ENCODE peak calls at places on chromosomes 7 and 10, in five cellular contexts. U is tibial artery, P is AG04450, Q is AG09309, J is cardiac muscle cell. W is an unnamed sample.

GRCh38 chr10:54797636-54798395 is 3.2 kb downstream of the PCDH15 start:
- DNase-seq in Q (no peak), J (peak; percentile 0), U (no peak), P (no peak), W (peak; percentile 38)

GRCh38 chr7:3910041-3910440 is 609.0 kb downstream of the SDK1 start:
- DNase-seq in J (no peak), Q (no peak), U (no peak), P (no peak), W (peak; percentile 40)

GRCh38 chr7:156308976-156309620 is 331.5 kb upstream of the RNF32 start:
- DNase-seq in J (no peak), Q (no peak), P (no peak), U (no peak), W (no peak)

GRCh38 chr10:93947055-93947454 is 46.7 kb upstream of the PLCE1 start:
- DNase-seq in J (peak; percentile 82), P (peak; percentile 60), Q (peak; percentile 27), U (no peak), W (peak; percentile 86)

GRCh38 chr7:99380032-99380822 is 5.7 kb downstream of the ARPC1B start:
- DNase-seq in J (peak; percentile 74), Q (no peak), P (no peak), U (no peak), W (peak; percentile 22)

GRCh38 chr10:8674230-8674629 is 619.7 kb downstream of the GATA3 start:
- DNase-seq in P (no peak), J (no peak), Q (no peak), U (no peak), W (no peak)

GRCh38 chr7:113099284-113099919 is 12.8 kb upstream of the GPR85 start:
- DNase-seq in P (no peak), Q (no peak), J (peak; percentile 6), U (no peak), W (no peak)

GRCh38 chr7:93092757-93093370 is 24.9 kb downstream of the SAMD9 start:
- DNase-seq in J (peak; percentile 68), Q (peak; percentile 29), P (peak; percentile 34), U (no peak), W (peak; percentile 41)

GRCh38 chr7:89133819-89134218 is 338.3 kb upstream of the TEX47 start:
- DNase-seq in Q (no peak), J (no peak), U (no peak), P (no peak), W (no peak)

GRCh38 chr7:150385240-150385830 is 6.2 kb downstream of the ZNF775 start:
- DNase-seq in J (no peak), Q (no peak), U (no peak), P (no peak), W (no peak)

GRCh38 chr7:125611582-125611981 is 682.0 kb upstream of the POT1 start:
- DNase-seq in U (no peak), P (no peak), J (no peak), Q (no peak), W (no peak)

GRCh38 chr7:74069790-74070618 is 13.6 kb upstream of the LIMK1 start:
- DNase-seq in J (no peak), U (no peak), Q (no peak), P (no peak), W (no peak)

GRCh38 chr7:130881799-130882141 is 147.8 kb upstream of the KLF14 start:
- DNase-seq in U (no peak), J (no peak), P (no peak), Q (no peak), W (no peak)

GRCh38 chr10:132066186-132066585 is 440 bp downstream of the JAKMIP3 start:
- DNase-seq in P (no peak), Q (no peak), J (peak; percentile 23), U (no peak), W (no peak)

GRCh38 chr7:107167483-107168232 is 1.1 kb upstream of the HBP1 start:
- DNase-seq in Q (peak; percentile 57), J (peak; percentile 93), U (no peak), P (peak; percentile 61), W (peak; percentile 91)

GRCh38 chr7:18151419-18151818 is 123.8 kb upstream of the PRPS1L1 start:
- DNase-seq in U (no peak), Q (no peak), J (no peak), P (no peak), W (no peak)

GRCh38 chr7:148838905-148839304 is 45.2 kb downstream of the EZH2 start:
- DNase-seq in P (no peak), Q (no peak), J (no peak), U (no peak), W (no peak)

GRCh38 chr7:17849504-17849903 is 90.8 kb downstream of the SNX13 start:
- DNase-seq in P (peak; percentile 18), U (no peak), J (peak; percentile 41), Q (no peak), W (peak; percentile 73)

GRCh38 chr10:124403548-124403947 is 15.2 kb downstream of the OAT start:
- DNase-seq in U (no peak), Q (peak; percentile 47), J (peak; percentile 89), P (peak; percentile 45), W (peak; percentile 89)

GRCh38 chr7:13821152-13821787 is 168.2 kb downstream of the ETV1 start:
- DNase-seq in U (no peak), Q (peak; percentile 31), P (no peak), J (no peak), W (peak; percentile 70)

GRCh38 chr10:16297069-16297468 is 139.7 kb upstream of the PTER start:
- DNase-seq in J (no peak), P (no peak), U (no peak), Q (no peak), W (no peak)

GRCh38 chr10:29849434-29849833 is 210.0 kb downstream of the JCAD start:
- DNase-seq in P (peak; percentile 82), Q (peak; percentile 41), J (peak; percentile 94), U (no peak), W (peak; percentile 93)
- H3K4me3 ChIP-seq in P (peak overlapping the region; percentile 55), Q (peak overlapping the region; percentile 11), J (no peak overlapping the region), U (peak overlapping the region; percentile 17), W (no peak overlapping the region)

DNA sequence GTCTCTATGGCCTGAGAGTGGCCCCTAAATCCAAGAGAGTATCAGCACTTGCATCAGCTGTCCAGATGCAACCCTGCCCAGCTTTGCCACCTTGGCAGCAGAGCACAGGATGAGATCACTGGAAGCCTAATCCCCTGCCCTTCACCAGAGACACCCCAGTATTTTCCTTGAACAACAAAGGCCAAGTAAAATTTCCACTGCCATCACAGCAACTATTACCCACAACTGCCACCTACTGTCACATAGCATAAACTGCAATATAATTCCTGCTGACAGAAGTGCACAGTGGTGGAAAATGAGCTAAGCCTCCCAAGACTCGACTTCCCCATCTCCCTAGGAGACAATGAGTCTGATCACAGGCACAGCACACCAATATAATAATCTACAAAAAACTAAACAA is 462.8 kb upstream of the ZWINT start:
- DNase-seq in U (no peak), J (no peak), Q (no peak), P (no peak), W (no peak)
- TF ChIP-seq CTCF in U (no peak), J (no peak), Q (peak; percentile 10), P (no peak), W (peak; percentile 9)

GRCh38 chr10:58870070-58870469 is 306.4 kb upstream of the PHYHIPL start:
- DNase-seq in P (no peak), Q (no peak), U (no peak), J (no peak), W (no peak)

GRCh38 chr10:58873161-58873560 is 303.3 kb upstream of the PHYHIPL start:
- DNase-seq in P (no peak), U (no peak), J (no peak), Q (no peak), W (no peak)

GRCh38 chr10:58867683-58868082 is 308.8 kb upstream of the PHYHIPL start:
- DNase-seq in U (no peak), Q (no peak), J (no peak), P (no peak), W (no peak)

GRCh38 chr10:58868736-58869435 is 307.6 kb upstream of the PHYHIPL start:
- DNase-seq in J (no peak), Q (no peak), P (no peak), U (no peak), W (no peak)
- H3K4me3 ChIP-seq in J (no peak overlapping the region), Q (no peak overlapping the region), P (no peak overlapping the region), U (no peak overlapping the region), W (no peak overlapping the region)

GRCh38 chr10:50552771-50553535 is 70.8 kb downstream of the SGMS1 start:
- DNase-seq in P (no peak), J (peak; percentile 71), U (no peak), Q (no peak), W (no peak)

GRCh38 chr10:50551894-50552293 is 71.9 kb downstream of the SGMS1 start:
- DNase-seq in Q (no peak), U (no peak), J (no peak), P (no peak), W (no peak)

GRCh38 chr10:50554381-50554994 is 69.3 kb downstream of the SGMS1 start:
- DNase-seq in Q (no peak), U (no peak), J (no peak), P (no peak), W (no peak)

GRCh38 chr10:50550291-50550839 is 73.4 kb downstream of the SGMS1 start:
- DNase-seq in Q (no peak), P (no peak), U (no peak), J (peak; percentile 80), W (no peak)

GRCh38 chr10:50552308-50552707 is 71.4 kb downstream of the SGMS1 start:
- DNase-seq in P (peak; percentile 94), U (no peak), J (peak; percentile 96), Q (peak; percentile 96), W (peak; percentile 48)
- TF ChIP-seq CTCF in P (no peak), U (no peak), J (no peak), Q (no peak), W (no peak)

GRCh38 chr10:4677296-4678021 is 148.5 kb upstream of the AKR1E2 start:
- DNase-seq in U (no peak), P (no peak), J (peak; percentile 93), Q (no peak), W (peak; percentile 89)
- H3K4me3 ChIP-seq in U (no peak overlapping the region), P (no peak overlapping the region), J (no peak overlapping the region), Q (no peak overlapping the region), W (peak overlapping the region; percentile 8)

GRCh38 chr7:2804227-2804763 is 39.8 kb downstream of the GNA12 start:
- DNase-seq in Q (no peak), J (no peak), U (no peak), P (no peak), W (no peak)
- TF ChIP-seq CTCF in Q (no peak), J (no peak), U (no peak), P (no peak), W (no peak)

W was measured in astrocyte of the spinal cord.